ENCODE peak calls at places on chromosome 15, in ten cellular contexts. J is HS-5, X is fibroblast of pulmonary artery, V is endothelial cell, Q is aorta, E is renal cortical epithelial cell, Y is occipital lobe, A is PC-9, Z is NCI-H2081, D is NCI-H1436. P is an unnamed sample.

GRCh38 chr15:68542771-68543544 is 35.8 kb upstream of the CORO2B start:
- DNase-seq in X (peak; percentile 95), D (no peak), Y (no peak), Q (no peak), E (peak; percentile 77), Z (no peak), V (no peak), J (peak; percentile 55), A (no peak), P (no peak)

GRCh38 chr15:70703483-70703882 is 59.9 kb downstream of the UACA start:
- DNase-seq in D (no peak), A (no peak), Q (no peak), J (no peak), Z (no peak), E (peak; percentile 54), V (no peak), Y (no peak), X (peak; percentile 50), P (no peak)

GRCh38 chr15:23472033-23472432 is 25.0 kb upstream of the GOLGA6L2 start:
- DNase-seq in D (no peak), Q (no peak), Z (no peak), A (no peak), V (no peak), Y (no peak), X (no peak), J (no peak), E (no peak), P (no peak)

GRCh38 chr15:38266247-38266996 is 13.8 kb downstream of the SPRED1 start:
- DNase-seq in E (no peak), D (no peak), X (no peak), A (no peak), Z (no peak), J (no peak), V (no peak), Y (no peak), Q (no peak), P (no peak)

GRCh38 chr15:89088605-89089315 is 504 bp downstream of the ABHD2 start:
- DNase-seq in X (no peak), V (peak; percentile 13), D (no peak), J (no peak), Q (peak; percentile 79), Y (no peak), A (no peak), Z (peak; percentile 24), E (no peak), P (no peak)

GRCh38 chr15:79366691-79367090 is 55.8 kb downstream of the TMED3 start:
- DNase-seq in E (peak; percentile 34), X (no peak), Z (no peak), V (no peak), J (no peak), Y (no peak), A (no peak), D (no peak), Q (no peak), P (no peak)

GRCh38 chr15:27645672-27646071 is 453.4 kb downstream of the OCA2 start:
- DNase-seq in Z (no peak), E (no peak), V (no peak), A (no peak), D (no peak), X (no peak), J (no peak), Q (no peak), Y (no peak), P (no peak)

GRCh38 chr15:42024303-42024702 is 3.5 kb upstream of the PLA2G4E start:
- DNase-seq in J (no peak), E (no peak), A (peak; percentile 45), Q (no peak), Z (no peak), X (no peak), V (no peak), D (no peak), Y (no peak), P (no peak)

GRCh38 chr15:96838088-96838487 is 507.6 kb downstream of the NR2F2 start:
- DNase-seq in J (peak; percentile 1), Q (no peak), E (no peak), D (no peak), Y (no peak), Z (no peak), V (no peak), X (peak; percentile 35), A (no peak), P (no peak)